ENCODE peak calls at places on chromosomes 7 and 10, in eight cellular contexts. One of them, this sample, is unnamed.

GRCh38 chr10:99540673-99541531 is 8.2 kb downstream of the NKX2-3 start:
- DNase-seq in CD4-positive, alpha-beta T cell: no peak
- DNase-seq in IMR-90: no peak
- DNase-seq in brain microvascular endothelial cell: no peak
- DNase-seq in psoas muscle: no peak
- DNase-seq in GM06990: no peak
- DNase-seq in suprapubic skin: no peak
- DNase-seq in lower leg skin: no peak
- DNase-seq in this sample: no peak

GRCh38 chr7:107879400-107880035 is 11.5 kb upstream of the DLD start:
- DNase-seq in suprapubic skin: no peak
- DNase-seq in psoas muscle: no peak
- DNase-seq in brain microvascular endothelial cell: peak
- DNase-seq in IMR-90: peak
- DNase-seq in CD4-positive, alpha-beta T cell: no peak
- DNase-seq in lower leg skin: peak
- DNase-seq in GM06990: no peak
- DNase-seq in this sample: peak

GRCh38 chr7:137578541-137578940 is 235.0 kb upstream of the PTN start:
- DNase-seq in IMR-90: no peak
- DNase-seq in psoas muscle: no peak
- DNase-seq in brain microvascular endothelial cell: no peak
- DNase-seq in lower leg skin: no peak
- DNase-seq in GM06990: no peak
- DNase-seq in CD4-positive, alpha-beta T cell: no peak
- DNase-seq in suprapubic skin: no peak
- DNase-seq in this sample: no peak

GRCh38 chr10:76329891-76330575 is 898.6 kb downstream of the LRMDA start:
- DNase-seq in suprapubic skin: no peak
- DNase-seq in lower leg skin: no peak
- DNase-seq in IMR-90: peak
- DNase-seq in GM06990: no peak
- DNase-seq in CD4-positive, alpha-beta T cell: no peak
- DNase-seq in psoas muscle: no peak
- DNase-seq in brain microvascular endothelial cell: no peak
- DNase-seq in this sample: no peak

GRCh38 chr7:71682181-71682580 is 550.2 kb downstream of the GALNT17 start:
- DNase-seq in brain microvascular endothelial cell: no peak
- DNase-seq in IMR-90: no peak
- DNase-seq in psoas muscle: no peak
- DNase-seq in suprapubic skin: no peak
- DNase-seq in GM06990: no peak
- DNase-seq in CD4-positive, alpha-beta T cell: no peak
- DNase-seq in lower leg skin: no peak
- DNase-seq in this sample: no peak

GRCh38 chr7:55075464-55075971 is 56.7 kb downstream of the EGFR start:
- DNase-seq in IMR-90: no peak
- DNase-seq in psoas muscle: peak
- DNase-seq in brain microvascular endothelial cell: no peak
- DNase-seq in CD4-positive, alpha-beta T cell: no peak
- DNase-seq in GM06990: no peak
- DNase-seq in lower leg skin: peak
- DNase-seq in suprapubic skin: no peak
- DNase-seq in this sample: no peak

GRCh38 chr7:128017880-128018845 is 13.1 kb downstream of the LRRC4 start:
- DNase-seq in IMR-90: peak
- DNase-seq in lower leg skin: no peak
- DNase-seq in GM06990: no peak
- DNase-seq in suprapubic skin: no peak
- DNase-seq in psoas muscle: no peak
- DNase-seq in brain microvascular endothelial cell: no peak
- DNase-seq in CD4-positive, alpha-beta T cell: no peak
- DNase-seq in this sample: no peak

GRCh38 chr7:3649678-3650445 is 348.8 kb downstream of the SDK1 start:
- DNase-seq in lower leg skin: no peak
- DNase-seq in GM06990: no peak
- DNase-seq in psoas muscle: no peak
- DNase-seq in CD4-positive, alpha-beta T cell: no peak
- DNase-seq in brain microvascular endothelial cell: no peak
- DNase-seq in suprapubic skin: no peak
- DNase-seq in IMR-90: peak
- DNase-seq in this sample: no peak

GRCh38 chr10:21285742-21286311 is 239.7 kb downstream of the SKIDA1 start:
- DNase-seq in lower leg skin: no peak
- DNase-seq in suprapubic skin: no peak
- DNase-seq in IMR-90: peak
- DNase-seq in CD4-positive, alpha-beta T cell: no peak
- DNase-seq in GM06990: no peak
- DNase-seq in brain microvascular endothelial cell: peak
- DNase-seq in psoas muscle: no peak
- DNase-seq in this sample: no peak

GRCh38 chr10:131043039-131043691 is 268.4 kb downstream of the TCERG1L start:
- DNase-seq in psoas muscle: no peak
- DNase-seq in lower leg skin: no peak
- DNase-seq in brain microvascular endothelial cell: no peak
- DNase-seq in GM06990: peak
- DNase-seq in CD4-positive, alpha-beta T cell: no peak
- DNase-seq in IMR-90: no peak
- DNase-seq in suprapubic skin: peak
- DNase-seq in this sample: no peak

GRCh38 chr7:105691692-105692564 is 110.6 kb upstream of the EFCAB10 start:
- DNase-seq in lower leg skin: peak
- DNase-seq in CD4-positive, alpha-beta T cell: peak
- DNase-seq in IMR-90: peak
- DNase-seq in GM06990: peak
- DNase-seq in psoas muscle: peak
- DNase-seq in brain microvascular endothelial cell: peak
- DNase-seq in suprapubic skin: peak
- DNase-seq in this sample: peak

GRCh38 chr7:42972703-42973500 is 40.7 kb downstream of the MRPL32 start:
- DNase-seq in brain microvascular endothelial cell: peak
- DNase-seq in psoas muscle: peak
- DNase-seq in lower leg skin: peak
- DNase-seq in CD4-positive, alpha-beta T cell: no peak
- DNase-seq in GM06990: no peak
- DNase-seq in suprapubic skin: no peak
- DNase-seq in IMR-90: peak
- DNase-seq in this sample: peak

GRCh38 chr7:7220821-7221220 is 38.5 kb downstream of the C1GALT1 start:
- DNase-seq in GM06990: no peak
- DNase-seq in psoas muscle: no peak
- DNase-seq in CD4-positive, alpha-beta T cell: no peak
- DNase-seq in lower leg skin: no peak
- DNase-seq in brain microvascular endothelial cell: no peak
- DNase-seq in suprapubic skin: no peak
- DNase-seq in IMR-90: no peak
- DNase-seq in this sample: no peak

GRCh38 chr10:58473966-58474365 is 38.7 kb upstream of the BICC1 start:
- DNase-seq in psoas muscle: no peak
- DNase-seq in CD4-positive, alpha-beta T cell: no peak
- DNase-seq in lower leg skin: no peak
- DNase-seq in IMR-90: peak
- DNase-seq in brain microvascular endothelial cell: peak
- DNase-seq in GM06990: no peak
- DNase-seq in suprapubic skin: no peak
- DNase-seq in this sample: no peak

GRCh38 chr7:156380261-156380660 is 260.3 kb upstream of the RNF32 start:
- DNase-seq in GM06990: no peak
- DNase-seq in lower leg skin: no peak
- DNase-seq in CD4-positive, alpha-beta T cell: no peak
- DNase-seq in IMR-90: no peak
- DNase-seq in brain microvascular endothelial cell: no peak
- DNase-seq in psoas muscle: no peak
- DNase-seq in suprapubic skin: no peak
- DNase-seq in this sample: no peak

GRCh38 chr10:133515471-133515870 is 11.7 kb upstream of the CYP2E1 start:
- DNase-seq in lower leg skin: no peak
- DNase-seq in GM06990: no peak
- DNase-seq in IMR-90: no peak
- DNase-seq in brain microvascular endothelial cell: no peak
- DNase-seq in CD4-positive, alpha-beta T cell: no peak
- DNase-seq in psoas muscle: no peak
- DNase-seq in suprapubic skin: no peak
- DNase-seq in this sample: no peak

GRCh38 chr7:5064391-5065106 is 18.9 kb downstream of the RBAK start:
- DNase-seq in lower leg skin: no peak
- DNase-seq in suprapubic skin: no peak
- DNase-seq in brain microvascular endothelial cell: no peak
- DNase-seq in CD4-positive, alpha-beta T cell: no peak
- DNase-seq in GM06990: no peak
- DNase-seq in psoas muscle: no peak
- DNase-seq in IMR-90: no peak
- DNase-seq in this sample: no peak

GRCh38 chr7:12323415-12323814 is 80.2 kb downstream of the VWDE start:
- DNase-seq in GM06990: no peak
- DNase-seq in IMR-90: no peak
- DNase-seq in brain microvascular endothelial cell: no peak
- DNase-seq in suprapubic skin: no peak
- DNase-seq in psoas muscle: no peak
- DNase-seq in lower leg skin: no peak
- DNase-seq in CD4-positive, alpha-beta T cell: no peak
- DNase-seq in this sample: no peak

GRCh38 chr7:1646391-1646790 is 23.7 kb upstream of the ELFN1 start:
- DNase-seq in GM06990: no peak
- DNase-seq in suprapubic skin: no peak
- DNase-seq in IMR-90: no peak
- DNase-seq in psoas muscle: no peak
- DNase-seq in brain microvascular endothelial cell: no peak
- DNase-seq in lower leg skin: no peak
- DNase-seq in CD4-positive, alpha-beta T cell: no peak
- DNase-seq in this sample: no peak

GRCh38 chr10:13684252-13684791 is 97.6 kb downstream of the PRPF18 start:
- DNase-seq in GM06990: no peak
- DNase-seq in psoas muscle: peak
- DNase-seq in suprapubic skin: no peak
- DNase-seq in CD4-positive, alpha-beta T cell: no peak
- DNase-seq in IMR-90: peak
- DNase-seq in lower leg skin: no peak
- DNase-seq in brain microvascular endothelial cell: peak
- DNase-seq in this sample: no peak

GRCh38 chr7:84336303-84336702 is 141.7 kb upstream of the SEMA3A start:
- DNase-seq in CD4-positive, alpha-beta T cell: no peak
- DNase-seq in suprapubic skin: no peak
- DNase-seq in psoas muscle: no peak
- DNase-seq in brain microvascular endothelial cell: peak
- DNase-seq in IMR-90: peak
- DNase-seq in GM06990: no peak
- DNase-seq in lower leg skin: no peak
- DNase-seq in this sample: no peak

GRCh38 chr10:63976538-63976937 is 455.3 kb downstream of the REEP3 start:
- DNase-seq in psoas muscle: no peak
- DNase-seq in brain microvascular endothelial cell: peak
- DNase-seq in lower leg skin: no peak
- DNase-seq in GM06990: no peak
- DNase-seq in IMR-90: peak
- DNase-seq in CD4-positive, alpha-beta T cell: no peak
- DNase-seq in suprapubic skin: no peak
- DNase-seq in this sample: peak
- TF ChIP-seq CTCF in psoas muscle: peak
- TF ChIP-seq CTCF in brain microvascular endothelial cell: peak
- TF ChIP-seq CTCF in lower leg skin: no peak
- TF ChIP-seq CTCF in GM06990: peak
- TF ChIP-seq CTCF in IMR-90: peak
- TF ChIP-seq CTCF in CD4-positive, alpha-beta T cell: no peak
- TF ChIP-seq CTCF in suprapubic skin: no peak
- TF ChIP-seq CTCF in this sample: peak

GRCh38 chr10:53223846-53224245 is 451.3 kb upstream of the MBL2 start:
- DNase-seq in GM06990: no peak
- DNase-seq in CD4-positive, alpha-beta T cell: no peak
- DNase-seq in psoas muscle: no peak
- DNase-seq in suprapubic skin: no peak
- DNase-seq in brain microvascular endothelial cell: no peak
- DNase-seq in lower leg skin: no peak
- DNase-seq in IMR-90: no peak
- DNase-seq in this sample: no peak
- TF ChIP-seq CTCF in GM06990: no peak
- TF ChIP-seq CTCF in CD4-positive, alpha-beta T cell: no peak
- TF ChIP-seq CTCF in psoas muscle: no peak
- TF ChIP-seq CTCF in suprapubic skin: no peak
- TF ChIP-seq CTCF in brain microvascular endothelial cell: no peak
- TF ChIP-seq CTCF in lower leg skin: no peak
- TF ChIP-seq CTCF in IMR-90: no peak
- TF ChIP-seq CTCF in this sample: no peak

GRCh38 chr7:66837661-66838060 is 83.4 kb upstream of the TMEM248 start:
- DNase-seq in GM06990: no peak
- DNase-seq in brain microvascular endothelial cell: no peak
- DNase-seq in suprapubic skin: no peak
- DNase-seq in IMR-90: no peak
- DNase-seq in CD4-positive, alpha-beta T cell: no peak
- DNase-seq in psoas muscle: no peak
- DNase-seq in lower leg skin: no peak
- DNase-seq in this sample: no peak

GRCh38 chr7:66832531-66833351 is 88.3 kb upstream of the TMEM248 start:
- DNase-seq in brain microvascular endothelial cell: no peak
- DNase-seq in GM06990: no peak
- DNase-seq in IMR-90: no peak
- DNase-seq in CD4-positive, alpha-beta T cell: no peak
- DNase-seq in psoas muscle: no peak
- DNase-seq in suprapubic skin: no peak
- DNase-seq in lower leg skin: no peak
- DNase-seq in this sample: no peak

GRCh38 chr7:66839814-66840213 is 81.2 kb upstream of the TMEM248 start:
- DNase-seq in lower leg skin: no peak
- DNase-seq in psoas muscle: no peak
- DNase-seq in suprapubic skin: no peak
- DNase-seq in brain microvascular endothelial cell: no peak
- DNase-seq in CD4-positive, alpha-beta T cell: no peak
- DNase-seq in IMR-90: no peak
- DNase-seq in GM06990: no peak
- DNase-seq in this sample: no peak

GRCh38 chr7:66840316-66840715 is 80.7 kb upstream of the TMEM248 start:
- DNase-seq in GM06990: no peak
- DNase-seq in suprapubic skin: no peak
- DNase-seq in lower leg skin: no peak
- DNase-seq in IMR-90: no peak
- DNase-seq in psoas muscle: no peak
- DNase-seq in CD4-positive, alpha-beta T cell: no peak
- DNase-seq in brain microvascular endothelial cell: no peak
- DNase-seq in this sample: no peak

DNA sequence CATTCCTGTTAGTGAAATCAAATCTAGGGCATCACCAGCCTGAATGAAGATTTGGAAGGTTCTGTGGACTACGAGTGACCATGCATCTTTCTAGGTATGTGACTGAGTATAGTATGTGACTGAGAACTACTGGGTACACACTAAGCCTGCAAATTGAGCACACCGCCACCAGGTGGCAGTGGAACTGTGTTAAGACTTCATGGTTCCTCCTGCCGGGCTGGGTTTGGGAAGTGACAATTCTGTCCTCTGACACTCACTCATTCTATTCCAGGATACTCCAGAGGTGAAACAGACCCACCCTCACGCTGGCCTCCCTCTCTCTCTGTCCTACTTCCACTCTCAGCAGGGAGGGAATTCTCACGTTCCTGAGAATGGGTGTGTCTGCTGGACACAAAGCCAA is 84.0 kb upstream of the TMEM248 start:
- DNase-seq in CD4-positive, alpha-beta T cell: no peak
- DNase-seq in suprapubic skin: no peak
- DNase-seq in psoas muscle: no peak
- DNase-seq in brain microvascular endothelial cell: peak
- DNase-seq in IMR-90: peak
- DNase-seq in lower leg skin: no peak
- DNase-seq in GM06990: no peak
- DNase-seq in this sample: peak
- TF ChIP-seq CTCF in CD4-positive, alpha-beta T cell: no peak
- TF ChIP-seq CTCF in suprapubic skin: no peak
- TF ChIP-seq CTCF in psoas muscle: no peak
- TF ChIP-seq CTCF in brain microvascular endothelial cell: peak
- TF ChIP-seq CTCF in IMR-90: peak
- TF ChIP-seq CTCF in lower leg skin: no peak
- TF ChIP-seq CTCF in GM06990: peak
- TF ChIP-seq CTCF in this sample: peak

GRCh38 chr10:17527530-17528146 is 73.2 kb upstream of the ST8SIA6 start:
- DNase-seq in psoas muscle: no peak
- DNase-seq in brain microvascular endothelial cell: peak
- DNase-seq in IMR-90: peak
- DNase-seq in CD4-positive, alpha-beta T cell: no peak
- DNase-seq in lower leg skin: no peak
- DNase-seq in suprapubic skin: no peak
- DNase-seq in GM06990: no peak
- DNase-seq in this sample: no peak
- TF ChIP-seq CTCF in psoas muscle: no peak
- TF ChIP-seq CTCF in brain microvascular endothelial cell: no peak
- TF ChIP-seq CTCF in IMR-90: no peak
- TF ChIP-seq CTCF in CD4-positive, alpha-beta T cell: no peak
- TF ChIP-seq CTCF in lower leg skin: no peak
- TF ChIP-seq CTCF in suprapubic skin: no peak
- TF ChIP-seq CTCF in GM06990: no peak
- TF ChIP-seq CTCF in this sample: no peak